ENCODE peak calls at places on chromosome 22, in six cellular contexts. S is CD8-positive, alpha-beta memory T cell; V is PC-9; M is tibial artery; P is CD4-positive, alpha-beta T cell; C is breast epithelium. O is an unnamed sample.

GRCh38 chr22:31895317-31896133 is 48.8 kb upstream of the YWHAH start:
- DNase-seq in V (no peak), M (no peak), P (no peak), S (no peak), C (no peak), O (no peak)

GRCh38 chr22:45490836-45491235 is 11.8 kb upstream of the FBLN1 start:
- DNase-seq in P (no peak), V (no peak), S (no peak), M (no peak), C (no peak), O (no peak)

GRCh38 chr22:39472570-39473556 is 16.1 kb downstream of the MGAT3 start:
- DNase-seq in P (no peak), V (peak; percentile 50), C (no peak), M (no peak), S (no peak), O (no peak)

GRCh38 chr22:30180616-30181015 is 65.9 kb downstream of the LIF start:
- DNase-seq in V (no peak), C (no peak), S (no peak), M (no peak), P (no peak), O (no peak)

GRCh38 chr22:37708580-37709444 is 12.0 kb downstream of the TRIOBP start:
- DNase-seq in C (no peak), P (no peak), V (no peak), M (no peak), S (no peak), O (no peak)

GRCh38 chr22:36417281-36417686 is 29.5 kb upstream of the MYH9 start:
- DNase-seq in V (peak; percentile 68), M (no peak), P (no peak), C (peak; percentile 63), S (no peak), O (no peak)

GRCh38 chr22:32475428-32476010 is 908 bp downstream of the FBXO7 start:
- DNase-seq in P (peak; percentile 8), V (peak; percentile 13), M (peak; percentile 52), S (no peak), C (no peak), O (no peak)

GRCh38 chr22:35275580-35275979 is 18.3 kb downstream of the HMGXB4 start:
- DNase-seq in S (no peak), M (no peak), V (no peak), C (no peak), P (no peak), O (no peak)

GRCh38 chr22:41197808-41198585 is 7.1 kb upstream of the L3MBTL2 start:
- DNase-seq in S (peak; percentile 39), M (peak; percentile 34), C (no peak), P (peak; percentile 30), V (peak; percentile 45), O (no peak)

GRCh38 chr22:27885977-27886842 is 32.8 kb downstream of the PITPNB start:
- DNase-seq in M (peak; percentile 40), P (peak; percentile 27), C (no peak), S (peak; percentile 41), V (peak; percentile 9), O (no peak)

GRCh38 chr22:46830001-46830715 is 67.7 kb downstream of the TBC1D22A start:
- DNase-seq in P (no peak), V (peak; percentile 88), C (no peak), S (no peak), M (peak; percentile 78), O (no peak)

GRCh38 chr22:44577391-44578114 is 79.5 kb upstream of the RTL6 start:
- DNase-seq in P (no peak), M (no peak), S (no peak), C (no peak), V (no peak), O (no peak)

DNA sequence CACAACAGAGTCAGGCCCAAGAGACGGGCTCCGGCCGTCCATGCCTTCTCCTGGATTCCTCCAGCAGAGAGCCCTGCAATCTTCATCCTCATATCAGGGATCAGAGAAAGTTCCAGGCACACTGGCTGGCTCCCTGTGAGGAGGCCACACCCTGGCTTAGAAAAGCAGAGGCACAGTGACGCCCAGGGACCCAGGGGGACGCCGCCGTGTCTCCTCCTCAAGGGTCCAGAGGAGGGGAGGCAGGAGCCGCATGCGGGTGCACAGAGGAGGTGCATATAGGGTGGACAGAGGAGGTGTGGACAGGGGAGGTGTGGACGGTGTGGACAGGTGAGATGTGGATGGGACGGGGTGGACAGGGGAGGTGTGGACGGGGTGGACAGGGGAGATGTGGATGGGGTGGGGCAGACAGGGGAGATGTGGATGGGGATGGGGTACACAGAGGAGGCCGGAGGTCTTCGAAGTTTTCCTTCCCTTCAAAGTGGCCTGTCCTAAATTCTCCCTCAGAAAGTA is 1521.9 kb downstream of the BRD1 start:
- DNase-seq in P (no peak), M (no peak), C (no peak), V (no peak), S (no peak), O (no peak)
- H3K9me3 ChIP-seq in P (peaks cover 2% of the 10 kb centered on the region), M (no peaks in the 10 kb centered on the region), C (peaks cover 3% of the 10 kb centered on the region), V (no peaks in the 10 kb centered on the region), S (no peaks in the 10 kb centered on the region), O (no peaks in the 10 kb centered on the region)

GRCh38 chr22:49037701-49038245 is 789.9 kb downstream of the BRD1 start:
- DNase-seq in M (no peak), S (no peak), V (no peak), P (no peak), C (no peak), O (no peak)
- H3K9me3 ChIP-seq in M (no peaks in the 10 kb centered on the region), S (no peaks in the 10 kb centered on the region), V (no peaks in the 10 kb centered on the region), P (no peaks in the 10 kb centered on the region), C (no peaks in the 10 kb centered on the region), O (no peaks in the 10 kb centered on the region)

GRCh38 chr22:22579869-22580604 is 21.0 kb upstream of the PRAME start:
- DNase-seq in M (no peak), C (no peak), V (no peak), P (no peak), S (no peak), O (no peak)

GRCh38 chr22:22578702-22579424 is 19.8 kb upstream of the PRAME start:
- DNase-seq in C (no peak), V (no peak), P (no peak), M (no peak), S (no peak), O (no peak)

GRCh38 chr22:22587577-22588188 is 28.6 kb upstream of the PRAME start:
- DNase-seq in C (no peak), S (no peak), V (no peak), M (no peak), P (no peak), O (no peak)

GRCh38 chr22:22584722-22585121 is 25.7 kb upstream of the PRAME start:
- DNase-seq in P (no peak), S (no peak), M (no peak), C (no peak), V (no peak), O (no peak)

GRCh38 chr22:22583030-22583429 is 24.0 kb upstream of the PRAME start:
- DNase-seq in V (no peak), P (no peak), M (no peak), C (no peak), S (no peak), O (no peak)
- H3K9me3 ChIP-seq in V (no peaks in the 10 kb centered on the region), P (no peaks in the 10 kb centered on the region), M (no peaks in the 10 kb centered on the region), C (no peaks in the 10 kb centered on the region), S (no peaks in the 10 kb centered on the region), O (no peaks in the 10 kb centered on the region)

DNA sequence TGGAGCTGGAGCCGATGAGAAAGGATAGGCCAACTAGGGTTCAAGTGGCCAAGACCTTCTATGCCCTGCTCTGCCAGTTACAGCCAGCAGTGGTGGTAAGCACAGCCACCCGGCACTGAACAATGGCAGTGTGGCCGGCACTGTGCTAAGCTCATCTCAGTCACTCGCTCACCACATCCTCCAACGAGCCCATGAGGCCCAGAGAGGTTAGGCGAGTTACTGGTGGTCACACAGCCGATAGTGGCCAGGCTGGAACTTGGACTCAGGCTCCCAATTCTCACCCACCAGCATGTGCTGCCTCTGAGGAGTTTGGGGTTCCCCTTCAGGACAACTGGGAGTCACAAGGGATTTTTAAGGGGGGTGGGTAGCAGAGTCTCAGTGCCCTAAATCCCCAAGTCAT is 66.4 kb downstream of the IGLL1 start:
- DNase-seq in P (no peak), C (no peak), V (no peak), M (no peak), S (no peak), O (no peak)
- H3K9me3 ChIP-seq in P (no peaks in the 10 kb centered on the region), C (no peaks in the 10 kb centered on the region), V (no peaks in the 10 kb centered on the region), M (no peaks in the 10 kb centered on the region), S (no peaks in the 10 kb centered on the region), O (no peaks in the 10 kb centered on the region)

GRCh38 chr22:48902983-48903650 is 924.6 kb downstream of the BRD1 start:
- DNase-seq in V (no peak), M (no peak), S (no peak), C (no peak), P (no peak), O (no peak)

GRCh38 chr22:48905206-48905975 is 922.3 kb downstream of the BRD1 start:
- DNase-seq in V (no peak), C (no peak), M (no peak), S (no peak), P (no peak), O (no peak)

GRCh38 chr22:48908547-48908946 is 919.1 kb downstream of the BRD1 start:
- DNase-seq in V (no peak), M (no peak), S (no peak), C (no peak), P (no peak), O (no peak)

GRCh38 chr22:48907591-48907990 is 920.1 kb downstream of the BRD1 start:
- DNase-seq in C (no peak), V (no peak), M (no peak), S (no peak), P (no peak), O (no peak)

GRCh38 chr22:48906177-48906835 is 921.4 kb downstream of the BRD1 start:
- DNase-seq in C (no peak), P (no peak), S (no peak), V (no peak), M (no peak), O (no peak)
- H3K9me3 ChIP-seq in C (no peaks in the 10 kb centered on the region), P (no peaks in the 10 kb centered on the region), S (no peaks in the 10 kb centered on the region), V (no peaks in the 10 kb centered on the region), M (no peaks in the 10 kb centered on the region), O (no peaks in the 10 kb centered on the region)

GRCh38 chr22:48318173-48318572 is 1509.5 kb downstream of the BRD1 start:
- DNase-seq in S (no peak), V (no peak), M (no peak), C (no peak), P (no peak), O (no peak)

GRCh38 chr22:48320048-48320655 is 1507.5 kb downstream of the BRD1 start:
- DNase-seq in V (no peak), C (no peak), P (no peak), S (no peak), M (no peak), O (no peak)

GRCh38 chr22:48316876-48317250 is 1510.8 kb downstream of the BRD1 start:
- DNase-seq in P (no peak), M (peak; percentile 17), S (no peak), C (peak; percentile 35), V (no peak), O (no peak)

GRCh38 chr22:48319321-48320047 is 1508.2 kb downstream of the BRD1 start:
- DNase-seq in V (no peak), C (peak; percentile 40), P (no peak), M (peak; percentile 12), S (no peak), O (no peak)

GRCh38 chr22:48318575-48319320 is 1508.9 kb downstream of the BRD1 start:
- DNase-seq in P (no peak), S (no peak), C (peak; percentile 45), V (no peak), M (peak; percentile 13), O (peak; percentile 1)
- H3K9me3 ChIP-seq in P (no peaks in the 10 kb centered on the region), S (no peaks in the 10 kb centered on the region), C (no peaks in the 10 kb centered on the region), V (no peaks in the 10 kb centered on the region), M (peaks cover 2% of the 10 kb centered on the region), O (no peaks in the 10 kb centered on the region)